ENCODE peak calls at places on chromosomes 4 and X, in six cellular contexts. X, K, S, F, Y and H are unnamed samples.

GRCh38 chrX:108131471-108131870 is 39.9 kb downstream of the ATG4A start:
- DNase-seq in F (no peak), Y (no peak), X (no peak), S (peak; percentile 6), K (no peak), H (no peak)

GRCh38 chrX:143536176-143536575 is 18.9 kb upstream of the SPANXN3 start:
- DNase-seq in K (no peak), X (no peak), S (no peak), Y (no peak), F (no peak), H (no peak)

GRCh38 chr4:74324262-74324661 is 16.0 kb downstream of the EPGN start:
- DNase-seq in S (no peak), F (no peak), K (no peak), Y (no peak), X (no peak), H (no peak)

GRCh38 chr4:33268776-33269175 is 2548.6 kb downstream of the PCDH7 start:
- DNase-seq in X (no peak), F (no peak), K (peak; percentile 23), Y (no peak), S (no peak), H (no peak)

GRCh38 chr4:127486248-127486647 is 146.5 kb upstream of the INTU start:
- DNase-seq in K (no peak), X (no peak), S (no peak), F (no peak), Y (no peak), H (no peak)

GRCh38 chr4:17117746-17118145 is 219.3 kb upstream of the LDB2 start:
- DNase-seq in S (no peak), Y (no peak), F (no peak), X (no peak), K (no peak), H (no peak)

GRCh38 chr4:129239088-129239487 is 143.1 kb downstream of the C4orf33 start:
- DNase-seq in K (no peak), Y (no peak), S (peak; percentile 8), X (no peak), F (no peak), H (peak; percentile 68)

GRCh38 chrX:45889471-45889870 is 655.8 kb downstream of the ZNF674 start:
- DNase-seq in F (no peak), X (no peak), Y (no peak), K (no peak), S (no peak), H (peak; percentile 0)

GRCh38 chrX:21702725-21703228 is 44.6 kb upstream of the KLHL34 start:
- DNase-seq in F (no peak), K (no peak), X (no peak), Y (no peak), S (no peak), H (no peak)

GRCh38 chr4:167234388-167234881 is at the start of gene SPOCK3:
- DNase-seq in F (peak; percentile 75), S (peak; percentile 4), K (peak; percentile 78), Y (no peak), X (peak; percentile 87), H (no peak)

GRCh38 chr4:127400736-127401346 is 231.9 kb upstream of the INTU start:
- DNase-seq in K (peak; percentile 83), X (peak; percentile 86), F (peak; percentile 70), Y (no peak), S (peak; percentile 47), H (peak; percentile 41)

GRCh38 chr4:17511950-17512795 is at the start of gene QDPR:
- DNase-seq in K (peak; percentile 93), Y (peak; percentile 52), S (peak; percentile 81), F (peak; percentile 94), X (peak; percentile 93), H (no peak)

GRCh38 chr4:56622176-56622575 is 58.9 kb downstream of the HOPX start:
- DNase-seq in S (no peak), K (no peak), X (no peak), Y (no peak), F (no peak), H (no peak)

GRCh38 chr4:79042079-79042674 is 102.9 kb upstream of the PAQR3 start:
- DNase-seq in F (peak; percentile 48), S (peak; percentile 10), Y (no peak), K (peak; percentile 26), X (no peak), H (no peak)

DNA sequence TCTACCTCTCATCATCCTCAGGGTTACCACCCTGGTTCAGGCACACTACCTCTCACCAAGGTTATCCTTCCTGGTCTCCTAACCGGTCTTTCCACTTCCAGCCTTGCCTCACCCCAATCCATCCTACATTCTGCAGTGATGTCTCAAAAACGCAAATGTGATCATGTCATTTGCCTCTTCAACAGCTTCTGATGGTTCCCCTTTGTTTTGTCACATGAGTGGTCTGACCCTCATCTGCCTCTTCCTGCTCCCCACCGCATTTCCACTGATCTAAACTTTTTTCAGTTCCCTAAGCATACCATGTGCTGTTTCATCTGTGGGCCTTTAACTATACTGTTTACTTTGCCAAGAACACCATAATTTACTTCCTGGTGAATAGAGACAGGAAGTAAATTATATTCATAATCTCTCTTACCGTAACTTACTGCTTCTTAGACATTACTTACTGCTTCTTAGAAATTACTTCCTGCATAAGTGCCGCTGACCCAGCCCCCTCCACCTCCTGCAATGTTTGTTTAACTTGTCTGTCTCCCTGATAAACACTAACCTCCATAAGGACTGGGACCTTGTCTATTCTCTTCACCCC is 27.1 kb upstream of the NSUN7 start:
- DNase-seq in F (no peak), K (no peak), Y (no peak), X (no peak), S (peak; percentile 14), H (no peak)
- H3K4me3 ChIP-seq in F (no peak overlapping the region), K (no peak overlapping the region), Y (no peak overlapping the region), X (no peak overlapping the region), S (no peak overlapping the region), H (no peak overlapping the region)

DNA sequence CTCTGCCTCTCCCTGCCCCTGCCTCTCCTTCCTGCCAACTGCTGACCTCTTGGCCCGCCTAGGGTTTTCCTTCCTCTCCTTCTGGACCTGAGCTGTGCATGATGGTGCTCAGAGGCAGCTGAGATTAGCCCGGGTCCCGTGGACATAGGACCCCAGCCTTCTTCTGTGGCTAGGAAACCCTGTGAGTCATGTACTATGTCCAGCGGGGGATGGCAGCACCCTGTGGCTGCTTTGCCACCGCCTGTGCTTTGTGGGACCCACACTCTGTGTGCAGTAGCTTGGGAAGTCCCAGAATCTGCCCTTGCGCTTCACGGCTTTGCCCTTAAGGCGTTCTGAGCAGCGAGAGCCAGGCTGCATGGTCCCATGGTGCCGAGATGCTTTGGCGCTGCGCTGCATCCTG is 105.5 kb upstream of the PSAPL1 start:
- DNase-seq in F (no peak), Y (no peak), X (no peak), K (no peak), S (no peak), H (no peak)
- H3K4me3 ChIP-seq in F (no peak overlapping the region), Y (no peak overlapping the region), X (no peak overlapping the region), K (no peak overlapping the region), S (no peak overlapping the region), H (no peak overlapping the region)

DNA sequence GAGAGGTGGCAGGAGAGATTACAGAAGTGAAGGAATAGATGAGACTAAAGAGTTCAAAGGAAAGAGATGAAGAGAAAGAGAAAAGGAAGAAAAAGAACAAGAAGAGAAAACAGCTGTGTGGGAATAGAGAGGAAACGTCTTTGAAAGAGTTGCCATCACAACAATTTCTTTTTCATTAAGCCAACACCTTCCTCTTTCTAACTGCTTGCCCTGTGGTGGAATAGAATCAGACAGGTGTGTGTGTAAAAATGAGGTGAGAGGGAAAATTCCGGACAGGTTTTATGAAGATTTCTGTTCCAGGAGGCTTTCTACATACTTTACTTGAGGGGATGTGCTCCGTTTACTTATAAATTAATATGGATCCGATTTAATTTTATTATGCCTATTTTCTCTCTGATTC is 28.8 kb downstream of the DTHD1 start:
- DNase-seq in Y (no peak), S (no peak), K (no peak), F (no peak), X (no peak), H (no peak)
- H3K4me3 ChIP-seq in Y (no peak overlapping the region), S (no peak overlapping the region), K (no peak overlapping the region), F (no peak overlapping the region), X (no peak overlapping the region), H (no peak overlapping the region)

GRCh38 chr4:168877407-168877778 is 132.7 kb downstream of the CBR4 start:
- DNase-seq in S (no peak), X (no peak), F (no peak), Y (no peak), K (no peak), H (no peak)
- H3K4me3 ChIP-seq in S (peak overlapping the region; percentile 46), X (no peak overlapping the region), F (peak overlapping the region; percentile 36), Y (no peak overlapping the region), K (peak overlapping the region; percentile 44), H (peak overlapping the region; percentile 14)

GRCh38 chr4:1154126-1154522 is 18.3 kb downstream of the SPON2 start:
- DNase-seq in F (no peak), Y (no peak), K (no peak), S (no peak), X (no peak), H (no peak)
- H3K4me3 ChIP-seq in F (no peak overlapping the region), Y (no peak overlapping the region), K (no peak overlapping the region), S (no peak overlapping the region), X (no peak overlapping the region), H (no peak overlapping the region)